ENCODE peak calls at places on chromosomes 6 and 20, in six cellular contexts. T, G, X, J, Q and O are unnamed samples.
A peak's percentile ranks its signal among the peaks of the same experiment; 100 is the strongest.

GRCh38 chr6:8060346-8060745 is 3.8 kb downstream of the BLOC1S5 start:
- DNase-seq in J (no peak), G (no peak), T (no peak), Q (no peak), X (no peak), O (no peak)

GRCh38 chr20:59518881-59519706 is 85.2 kb upstream of the PHACTR3 start:
- DNase-seq in Q (peak; percentile 19), J (peak; percentile 43), G (peak; percentile 42), X (no peak), T (no peak), O (no peak)

GRCh38 chr6:157990321-157991066 is 8.8 kb downstream of the SYNJ2 start:
- DNase-seq in G (no peak), J (no peak), X (no peak), T (no peak), Q (peak; percentile 45), O (no peak)

GRCh38 chr20:45408646-45409213 is 641 bp downstream of the DBNDD2 start:
- DNase-seq in X (no peak), T (no peak), Q (no peak), J (no peak), G (no peak), O (no peak)

GRCh38 chr6:66838764-66839163 is 1131.7 kb upstream of the EYS start:
- DNase-seq in J (no peak), Q (no peak), X (no peak), G (no peak), T (no peak), O (peak; percentile 4)

GRCh38 chr6:49499121-49499520 is 602 bp upstream of the GLYATL3 start:
- DNase-seq in T (no peak), J (no peak), X (no peak), Q (no peak), G (no peak), O (no peak)

GRCh38 chr6:136720045-136720760 is 72.1 kb downstream of the MAP3K5 start:
- DNase-seq in T (no peak), J (no peak), G (no peak), Q (no peak), X (no peak), O (no peak)

GRCh38 chr6:112780498-112781096 is 433.5 kb downstream of the RFPL4B start:
- DNase-seq in T (peak; percentile 84), J (peak; percentile 84), G (peak; percentile 79), Q (peak; percentile 38), X (peak; percentile 67), O (peak; percentile 75)

GRCh38 chr6:152587473-152587872 is 49.7 kb downstream of the SYNE1 start:
- DNase-seq in J (no peak), G (no peak), Q (no peak), X (no peak), T (no peak), O (no peak)

GRCh38 chr20:5893052-5893451 is 57.3 kb downstream of the TRMT6 start:
- DNase-seq in T (no peak), J (no peak), Q (no peak), X (no peak), G (no peak), O (no peak)

GRCh38 chr6:6584310-6585002 is 4.1 kb upstream of the LY86 start:
- DNase-seq in T (no peak), Q (no peak), J (no peak), G (no peak), X (no peak), O (no peak)

GRCh38 chr6:168181316-168181715 is 102.3 kb upstream of the FRMD1 start:
- DNase-seq in X (no peak), Q (no peak), J (no peak), T (peak; percentile 26), G (peak; percentile 1), O (no peak)

GRCh38 chr20:13772529-13772928 is 12.2 kb downstream of the ESF1 start:
- DNase-seq in G (no peak), X (no peak), T (no peak), Q (no peak), J (no peak), O (no peak)

GRCh38 chr20:58137236-58137635 is 91.2 kb downstream of the ANKRD60 start:
- DNase-seq in G (no peak), J (no peak), X (no peak), T (no peak), Q (no peak), O (no peak)

GRCh38 chr6:132780770-132781371 is 17.6 kb downstream of the SLC18B1 start:
- DNase-seq in X (no peak), J (peak; percentile 10), Q (no peak), T (no peak), G (no peak), O (no peak)

GRCh38 chr6:157830354-157831017 is 7.4 kb downstream of the SNX9 start:
- DNase-seq in Q (no peak), J (no peak), G (no peak), T (no peak), X (no peak), O (no peak)

GRCh38 chr20:52941803-52942202 is 30.4 kb upstream of the TSHZ2 start:
- DNase-seq in X (no peak), T (no peak), Q (no peak), J (no peak), G (no peak), O (no peak)